ENCODE peak calls at places on chromosomes 12 and 14, in five cellular contexts. G is brain microvascular endothelial cell, K is EH, O is thyroid gland, Q is fibroblast of pulmonary artery. X is an unnamed sample.

GRCh38 chr14:51552275-51552674 is 99.4 kb upstream of the FRMD6 start:
- DNase-seq in G (no peak), O (peak; percentile 89), Q (no peak), K (no peak), X (no peak)

GRCh38 chr12:21642707-21643389 is 14.8 kb downstream of the LDHB start:
- DNase-seq in Q (peak; percentile 67), O (no peak), G (no peak), K (peak; percentile 6), X (no peak)

GRCh38 chr12:83016226-83016835 is 329.6 kb downstream of the TMTC2 start:
- DNase-seq in Q (peak; percentile 85), K (peak; percentile 79), O (peak; percentile 35), G (peak; percentile 92), X (no peak)

GRCh38 chr12:117100251-117100650 is 1.0 kb upstream of the TESC start:
- DNase-seq in O (peak; percentile 31), K (peak; percentile 21), Q (peak; percentile 25), G (no peak), X (no peak)

GRCh38 chr12:49664167-49664566 is 40.8 kb downstream of the PRPF40B start:
- DNase-seq in O (no peak), K (no peak), G (no peak), Q (no peak), X (no peak)

GRCh38 chr12:46389130-46389616 is 16.6 kb upstream of the SLC38A2 start:
- DNase-seq in O (no peak), Q (peak; percentile 97), G (peak; percentile 81), K (peak; percentile 98), X (no peak)

GRCh38 chr12:92621312-92621711 is 81.5 kb upstream of the PLEKHG7 start:
- DNase-seq in O (no peak), K (no peak), G (no peak), Q (no peak), X (no peak)

GRCh38 chr14:23629831-23630396 is 6.2 kb upstream of the DHRS2 start:
- DNase-seq in Q (no peak), G (no peak), K (peak; percentile 9), O (no peak), X (no peak)

GRCh38 chr14:90704362-90705051 is 111.7 kb downstream of the TTC7B start:
- DNase-seq in O (no peak), K (no peak), G (peak; percentile 22), Q (no peak), X (no peak)

GRCh38 chr12:44876554-44877275 is 600 bp upstream of the NELL2 start:
- DNase-seq in G (no peak), Q (peak; percentile 12), K (peak; percentile 9), O (peak; percentile 55), X (no peak)